ENCODE peak calls at places on chromosomes 4 and X, in five cellular contexts. E, V, I, D and J are unnamed samples. For H3K4me1, the result is how much of the 10 kb centered on the place peaks cover.

GRCh38 chr4:3813151-3813905 is 47.1 kb downstream of the ADRA2C start:
- DNase-seq in E (no peak), V (no peak), I (no peak), D (no peak), J (no peak)

GRCh38 chr4:15868065-15868464 is 70.5 kb downstream of the FGFBP1 start:
- DNase-seq in E (no peak), V (no peak), I (no peak), D (no peak), J (no peak)

GRCh38 chrX:23764585-23764984 is 18.4 kb upstream of the SAT1 start:
- DNase-seq in E (no peak), V (no peak), I (no peak), D (no peak), J (no peak)

GRCh38 chr4:10079951-10080873 is 36.4 kb downstream of the WDR1 start:
- DNase-seq in E (no peak), V (no peak), I (no peak), D (no peak), J (no peak)

GRCh38 chr4:157582141-157582540 is 361.6 kb downstream of the GRIA2 start:
- DNase-seq in E (no peak), V (no peak), I (no peak), D (no peak), J (no peak)

GRCh38 chrX:137483554-137483953 is 82.4 kb upstream of the ZIC3 start:
- DNase-seq in E (no peak), V (no peak), I (no peak), D (no peak), J (no peak)

GRCh38 chr4:74675673-74676279 is 118.5 kb downstream of the BTC start:
- DNase-seq in E (peak), V (no peak), I (no peak), D (peak), J (no peak)

GRCh38 chrX:65667157-65667502 is 324 bp upstream of the MSN start:
- DNase-seq in E (no peak), V (no peak), I (no peak), D (no peak), J (no peak)

GRCh38 chrX:20135956-20136355 is 5.7 kb downstream of the EIF1AX start:
- DNase-seq in E (no peak), V (no peak), I (no peak), D (no peak), J (no peak)

GRCh38 chrX:38089173-38089982 is 83.0 kb downstream of the SYTL5 start:
- DNase-seq in E (no peak), V (no peak), I (no peak), D (no peak), J (no peak)

GRCh38 chr4:17613761-17614415 is 553 bp upstream of the MED28 start:
- DNase-seq in E (no peak), V (no peak), I (no peak), D (peak), J (no peak)

GRCh38 chr4:185134176-185134869 is 8.7 kb upstream of the SLC25A4 start:
- DNase-seq in E (no peak), V (no peak), I (no peak), D (peak), J (no peak)

GRCh38 chr4:111037591-111037990 is 414.7 kb upstream of the PITX2 start:
- DNase-seq in E (no peak), V (no peak), I (no peak), D (no peak), J (no peak)

GRCh38 chrX:40099046-40099968 is 1.5 kb upstream of the BCOR start:
- DNase-seq in E (no peak), V (no peak), I (peak), D (peak), J (peak)

GRCh38 chr4:151199496-151200190 is 77.3 kb upstream of the PRSS48 start:
- DNase-seq in E (no peak), V (no peak), I (peak), D (no peak), J (no peak)

GRCh38 chrX:39261446-39262147 is 460.3 kb downstream of the MID1IP1 start:
- DNase-seq in E (peak), V (no peak), I (no peak), D (peak), J (no peak)

GRCh38 chrX:11100281-11101035 is 10.7 kb upstream of the HCCS start:
- DNase-seq in E (peak), V (no peak), I (no peak), D (peak), J (no peak)

GRCh38 chrX:51215266-51215665 is 117.4 kb upstream of the NUDT10 start:
- DNase-seq in E (no peak), V (no peak), I (no peak), D (peak), J (no peak)

GRCh38 chr4:3039706-3040366 is 34.5 kb downstream of the HTT-AS start:
- DNase-seq in E (no peak), V (no peak), I (no peak), D (no peak), J (peak)

GRCh38 chr4:30714408-30715031 is 5.6 kb upstream of the PCDH7 start:
- DNase-seq in E (peak), V (peak), I (no peak), D (peak), J (no peak)

GRCh38 chrX:139211568-139212182 is 318.9 kb upstream of the F9 start:
- DNase-seq in E (no peak), V (no peak), I (no peak), D (peak), J (no peak)

GRCh38 chr4:81688085-81688484 is 216.4 kb upstream of the RASGEF1B start:
- DNase-seq in E (no peak), V (no peak), I (no peak), D (no peak), J (no peak)

GRCh38 chr4:3834186-3834920 is 68.2 kb downstream of the ADRA2C start:
- DNase-seq in E (no peak), V (no peak), I (no peak), D (no peak), J (no peak)

GRCh38 chr4:122625156-122625555 is 4.3 kb upstream of the IL21 start:
- DNase-seq in E (no peak), V (no peak), I (no peak), D (no peak), J (no peak)

GRCh38 chr4:34271479-34272355 is 1972.6 kb downstream of the ARAP2 start:
- DNase-seq in E (no peak), V (no peak), I (no peak), D (no peak), J (no peak)

GRCh38 chrX:18861436-18861950 is 122.4 kb downstream of the PHKA2 start:
- DNase-seq in E (no peak), V (no peak), I (no peak), D (no peak), J (no peak)

GRCh38 chr4:168600796-168601583 is 104.1 kb downstream of the PALLD start:
- DNase-seq in E (no peak), V (no peak), I (no peak), D (no peak), J (no peak)

GRCh38 chrX:37871626-37872302 is 24.4 kb upstream of the DYNLT3 start:
- DNase-seq in E (no peak), V (no peak), I (peak), D (no peak), J (peak)

GRCh38 chr4:149291463-149291862 is 524.2 kb downstream of the IQCM start:
- DNase-seq in E (no peak), V (no peak), I (peak), D (no peak), J (no peak)

GRCh38 chr4:69066945-69067344 is 29.3 kb upstream of the UGT2B7 start:
- DNase-seq in E (no peak), V (no peak), I (no peak), D (no peak), J (no peak)

GRCh38 chr4:8869002-8869878 is 2.4 kb downstream of the HMX1 start:
- DNase-seq in E (no peak), V (no peak), I (no peak), D (no peak), J (no peak)
- H3K4me3 ChIP-seq in E (no peak), V (no peak), I (no peak), D (no peak), J (no peak)

GRCh38 chrX:68942141-68942540 is 113.3 kb downstream of the EFNB1 start:
- DNase-seq in E (no peak), V (no peak), I (no peak), D (no peak), J (no peak)
- TF ChIP-seq CTCF in E (no peak), V (no peak), I (no peak), D (no peak), J (no peak)

DNA sequence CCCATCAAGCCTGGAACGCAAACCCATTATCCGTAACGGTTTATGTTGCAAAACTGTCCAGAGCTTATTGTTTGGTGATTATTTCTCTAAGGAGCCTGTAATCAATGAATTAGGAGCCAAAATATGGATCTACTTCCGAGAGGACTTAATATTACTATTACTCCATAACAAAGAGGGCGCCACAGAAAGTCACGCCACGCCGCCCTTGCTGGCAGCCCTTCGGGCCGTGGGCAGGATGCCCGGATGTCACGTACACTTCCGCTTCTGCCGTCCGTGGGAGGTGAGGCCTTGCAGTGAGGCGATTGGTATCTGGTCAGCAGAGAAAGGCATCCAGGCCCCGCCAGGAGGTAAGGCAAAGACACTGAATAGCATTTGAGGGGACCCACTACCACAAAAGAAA is at the start of gene MAGEB10:
- DNase-seq in E (no peak), V (no peak), I (no peak), D (no peak), J (no peak)
- H3K4me1 ChIP-seq in E (under half), V (under half), I (under half), D (under half), J (under half)

DNA sequence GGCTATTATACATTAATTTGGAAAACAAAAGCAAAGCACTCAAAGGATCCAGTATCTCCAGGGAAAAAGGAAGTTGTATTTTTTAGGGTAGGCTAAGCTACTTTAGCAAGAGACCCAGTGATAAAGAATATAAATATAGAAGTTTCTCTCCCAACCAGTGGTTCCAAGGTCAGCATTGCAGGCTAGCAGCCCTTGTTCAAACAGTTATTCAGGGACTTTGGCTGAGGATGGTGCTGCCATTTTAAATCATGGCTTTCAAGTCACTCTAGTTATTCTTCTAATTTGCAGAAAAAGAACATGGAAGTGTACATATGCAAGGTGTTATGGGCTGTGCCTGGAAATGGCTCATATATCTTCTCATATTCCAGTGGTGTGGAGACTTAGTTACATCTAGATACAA is 9.3 kb downstream of the SCOC start:
- DNase-seq in E (no peak), V (no peak), I (no peak), D (no peak), J (no peak)
- H3K4me3 ChIP-seq in E (no peak), V (no peak), I (no peak), D (no peak), J (no peak)

GRCh38 chr4:177349191-177349590 is 39.5 kb downstream of the NEIL3 start:
- DNase-seq in E (no peak), V (no peak), I (no peak), D (no peak), J (no peak)
- TF ChIP-seq CTCF in E (no peak), V (no peak), I (no peak), D (no peak), J (no peak)

GRCh38 chr4:46081211-46081610 is 42.6 kb downstream of the GABRG1 start:
- DNase-seq in E (no peak), V (no peak), I (no peak), D (no peak), J (no peak)
- H3K4me1 ChIP-seq in E (under half), V (under half), I (under half), D (under half), J (under half)

DNA sequence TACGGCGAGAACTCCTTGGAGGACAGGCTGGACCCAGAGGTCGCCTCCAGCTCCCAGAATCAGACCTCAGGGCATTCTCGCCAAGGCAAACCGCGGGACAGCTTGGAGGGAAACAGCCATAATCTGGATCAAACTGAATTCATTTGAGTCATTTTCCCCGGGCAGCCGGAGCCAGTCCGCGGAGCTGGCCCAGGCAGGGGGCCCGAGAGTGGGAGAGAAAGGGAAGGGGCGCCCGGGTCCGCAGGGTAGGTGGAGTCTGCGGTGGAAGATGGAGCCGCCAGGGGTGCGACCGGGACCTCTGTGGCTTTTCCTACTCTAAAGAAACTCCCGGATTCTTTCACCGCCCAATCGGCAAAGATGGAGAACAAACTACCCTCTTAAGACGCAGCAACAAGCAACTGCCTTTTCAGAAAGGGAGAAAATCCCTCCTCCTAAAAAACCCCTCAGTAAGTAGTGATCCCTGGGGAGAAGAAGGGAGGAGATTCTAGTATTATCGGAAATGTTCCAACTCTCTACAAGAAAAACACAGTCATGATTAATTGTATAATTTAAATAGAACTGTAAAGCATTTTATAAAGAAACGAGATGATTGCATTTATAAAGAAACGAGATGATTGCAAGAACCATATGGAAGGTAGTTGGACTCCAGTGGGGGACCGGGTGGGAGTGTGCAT is 5.1 kb downstream of the NKX3-2 start:
- DNase-seq in E (no peak), V (no peak), I (no peak), D (no peak), J (no peak)
- H3K4me3 ChIP-seq in E (peak), V (no peak), I (no peak), D (no peak), J (no peak)